ENCODE peak calls at places on chromosomes 6 and 20, in six cellular contexts. I is K562, B is upper lobe of left lung, M is HCT116, S is sigmoid colon, P is endothelial cell of umbilical vein. N is an unnamed sample.

GRCh38 chr6:159836294-159837140 is 36.4 kb downstream of the PNLDC1 start:
- DNase-seq in I (no peak), B (no peak), M (no peak), S (no peak), P (no peak), N (no peak)

GRCh38 chr20:5718896-5719595 is 31.2 kb upstream of the SHLD1 start:
- DNase-seq in I (no peak), B (no peak), M (no peak), S (no peak), P (no peak), N (no peak)

GRCh38 chr6:31576897-31577341 is 1.6 kb downstream of the TNF start:
- DNase-seq in I (no peak), B (no peak), M (no peak), S (no peak), P (no peak), N (no peak)

GRCh38 chr6:17835784-17836183 is 129.1 kb upstream of the NUP153 start:
- DNase-seq in I (no peak), B (no peak), M (no peak), S (no peak), P (no peak), N (no peak)

GRCh38 chr6:46895930-46896329 is 25.8 kb downstream of the ADGRF5 start:
- DNase-seq in I (no peak), B (no peak), M (no peak), S (no peak), P (no peak), N (no peak)

GRCh38 chr6:158567152-158567551 is 7.3 kb downstream of the TMEM181 start:
- DNase-seq in I (no peak), B (no peak), M (no peak), S (no peak), P (no peak), N (no peak)

GRCh38 chr6:146433881-146434741 is 109.5 kb upstream of the RAB32 start:
- DNase-seq in I (no peak), B (no peak), M (no peak), S (no peak), P (no peak), N (no peak)

GRCh38 chr6:30752164-30752927 is 8.0 kb upstream of the IER3 start:
- DNase-seq in I (no peak), B (peak; percentile 89), M (peak; percentile 99), S (peak; percentile 98), P (peak; percentile 99), N (peak; percentile 97)

GRCh38 chr6:30154709-30155521 is 6.1 kb downstream of the TRIM10 start:
- DNase-seq in I (no peak), B (no peak), M (no peak), S (no peak), P (peak; percentile 21), N (no peak)

GRCh38 chr6:48826884-48827701 is 636.0 kb downstream of the MMUT start:
- DNase-seq in I (no peak), B (no peak), M (peak; percentile 99), S (no peak), P (peak; percentile 71), N (peak; percentile 60)

GRCh38 chr6:164315376-164315775 is 900.9 kb downstream of the QKI start:
- DNase-seq in I (no peak), B (no peak), M (no peak), S (no peak), P (no peak), N (no peak)

GRCh38 chr6:79410806-79411205 is 126.4 kb downstream of the LCA5 start:
- DNase-seq in I (no peak), B (no peak), M (no peak), S (no peak), P (no peak), N (no peak)

GRCh38 chr6:79408598-79408997 is 128.6 kb downstream of the LCA5 start:
- DNase-seq in I (no peak), B (no peak), M (no peak), S (no peak), P (no peak), N (no peak)

GRCh38 chr6:79416931-79417330 is 120.3 kb downstream of the LCA5 start:
- DNase-seq in I (no peak), B (no peak), M (no peak), S (no peak), P (no peak), N (no peak)

DNA sequence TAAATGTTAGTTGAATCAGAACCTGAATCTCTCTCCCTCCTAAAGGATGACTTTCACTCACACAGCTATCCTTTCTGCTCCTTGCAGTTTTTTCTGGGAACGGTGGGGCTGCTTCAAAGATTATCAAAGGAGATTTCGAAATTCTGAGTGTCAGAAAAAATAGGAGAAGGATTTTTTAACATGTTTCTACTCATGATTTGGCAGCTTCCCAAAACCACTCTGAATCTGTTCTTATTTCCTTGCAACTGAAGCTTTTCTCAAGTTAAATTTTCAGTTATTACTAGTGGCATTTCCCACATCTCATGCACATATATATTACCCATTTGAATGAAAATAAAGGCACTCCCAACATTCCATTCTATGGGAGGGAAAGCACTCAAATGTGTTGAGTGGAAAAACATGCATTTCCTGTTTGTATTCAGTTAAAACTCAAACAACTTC is 123.6 kb downstream of the LCA5 start:
- DNase-seq in I (no peak), B (no peak), M (no peak), S (no peak), P (no peak), N (no peak)
- H3K4me3 ChIP-seq in I (no peak overlapping the region), B (no peak overlapping the region), M (no peak overlapping the region), S (no peak overlapping the region), P (no peak overlapping the region), N (no peak overlapping the region)

GRCh38 chr6:52495859-52496396 is 75.8 kb downstream of the EFHC1 start:
- DNase-seq in I (no peak), B (no peak), M (no peak), S (no peak), P (no peak), N (no peak)
- TF ChIP-seq CTCF in I (no peak), B (no peak), M (peak; percentile 14), S (no peak), P (no peak), N (no peak)

GRCh38 chr20:56391596-56392281 is at the start of gene AURKA:
- DNase-seq in I (no peak), B (no peak), M (no peak), S (no peak), P (no peak), N (no peak)

GRCh38 chr20:56391037-56391436 is 978 bp downstream of the AURKA start:
- DNase-seq in I (no peak), B (no peak), M (no peak), S (no peak), P (peak; percentile 4), N (no peak)

GRCh38 chr20:56393133-56393472 is 658 bp downstream of the CSTF1 start:
- DNase-seq in I (no peak), B (no peak), M (no peak), S (no peak), P (peak; percentile 24), N (no peak)

GRCh38 chr20:56393653-56394052 is 1.2 kb downstream of the CSTF1 start:
- DNase-seq in I (no peak), B (no peak), M (no peak), S (no peak), P (no peak), N (no peak)

DNA sequence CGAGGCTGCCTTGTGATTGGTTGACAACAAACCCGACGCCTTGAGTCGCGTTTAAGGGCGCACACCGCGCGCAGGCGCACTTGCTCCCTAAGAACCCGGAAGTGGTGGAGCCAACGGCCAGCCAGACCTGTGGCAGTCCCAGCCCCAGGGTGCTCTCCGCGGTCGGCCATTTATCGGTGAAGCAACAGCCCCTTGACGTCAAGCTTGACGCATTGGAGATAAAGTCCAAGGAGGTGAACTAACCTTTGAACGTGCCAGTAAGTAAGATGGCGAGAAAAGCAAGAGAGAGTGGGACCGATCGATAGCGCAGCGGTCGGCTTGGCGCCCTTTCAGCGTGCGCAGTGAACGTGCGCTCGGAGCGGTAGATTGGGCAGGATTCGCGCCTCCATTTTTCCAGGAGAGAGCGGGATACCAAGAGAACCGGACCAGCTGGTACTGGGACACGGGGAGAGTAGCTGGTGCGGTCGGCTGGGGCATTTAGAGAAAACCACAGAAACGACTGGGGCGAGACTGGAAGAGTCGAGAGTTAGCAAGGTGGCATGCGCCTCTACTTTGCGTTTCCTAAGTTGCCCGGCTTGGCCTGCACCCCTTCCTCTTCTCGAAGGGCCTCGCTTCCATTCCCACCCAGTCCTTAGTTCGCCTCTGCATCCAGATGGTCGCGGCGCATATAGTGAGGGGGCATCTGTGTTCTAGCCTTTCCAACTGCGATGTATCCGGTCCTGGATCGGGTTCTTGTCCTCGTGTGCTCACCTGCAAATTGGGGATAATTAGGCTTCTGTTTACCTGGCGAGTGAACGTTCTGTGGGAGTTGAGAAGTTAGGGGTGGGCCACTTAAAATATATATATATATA is at the start of gene CSTF1:
- DNase-seq in I (peak; percentile 100), B (peak; percentile 99), M (peak; percentile 99), S (peak; percentile 100), P (peak; percentile 100), N (peak; percentile 100)
- TF ChIP-seq POLR2AphosphoS5 in I (peak; percentile 62), B (peak; percentile 89), M (peak; percentile 61), S (peak; percentile 82), P (peak; percentile 37), N (peak; percentile 95)

GRCh38 chr20:63643499-63643898 is 9.7 kb downstream of the STMN3 start:
- DNase-seq in I (peak; percentile 17), B (no peak), M (no peak), S (no peak), P (no peak), N (no peak)

GRCh38 chr20:63641146-63641791 is 12.0 kb downstream of the STMN3 start:
- DNase-seq in I (no peak), B (no peak), M (no peak), S (no peak), P (peak; percentile 33), N (no peak)

GRCh38 chr20:63642518-63643247 is 10.5 kb downstream of the STMN3 start:
- DNase-seq in I (peak; percentile 8), B (no peak), M (no peak), S (no peak), P (no peak), N (no peak)

GRCh38 chr20:63640086-63640485 is 13.1 kb downstream of the STMN3 start:
- DNase-seq in I (no peak), B (no peak), M (no peak), S (no peak), P (no peak), N (no peak)

GRCh38 chr20:63641792-63642517 is 11.3 kb downstream of the STMN3 start:
- DNase-seq in I (peak; percentile 94), B (peak; percentile 89), M (peak; percentile 79), S (peak; percentile 91), P (peak; percentile 57), N (peak; percentile 95)
- H3K4me3 ChIP-seq in I (peak overlapping the region; percentile 44), B (peak overlapping the region; percentile 77), M (peak overlapping the region; percentile 40), S (peak overlapping the region; percentile 28), P (peak overlapping the region; percentile 20), N (peak overlapping the region; percentile 60)

GRCh38 chr6:63862486-63863198 is 227.0 kb downstream of the PHF3 start:
- DNase-seq in I (no peak), B (no peak), M (no peak), S (no peak), P (no peak), N (no peak)

GRCh38 chr6:63859520-63859919 is 223.9 kb downstream of the PHF3 start:
- DNase-seq in I (no peak), B (no peak), M (no peak), S (no peak), P (no peak), N (no peak)

DNA sequence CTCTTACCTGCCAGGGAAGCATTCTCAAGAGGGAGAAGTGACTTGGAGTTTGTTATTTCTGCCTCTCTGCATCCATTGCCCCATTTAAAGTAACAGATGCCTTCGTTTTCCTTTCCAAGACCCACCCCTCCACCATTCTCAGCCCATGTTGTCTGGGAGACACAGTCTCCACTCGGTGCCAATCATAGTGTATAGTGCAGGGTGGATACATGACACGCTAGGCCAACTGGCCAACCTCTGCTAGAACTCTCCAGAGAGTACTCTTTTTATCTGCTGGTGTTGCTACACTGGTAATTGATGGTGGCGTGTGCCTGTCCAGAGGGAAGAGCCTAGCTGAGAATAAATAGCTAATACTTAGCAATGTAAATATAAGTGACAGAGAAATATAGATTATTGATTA is 229.3 kb downstream of the PHF3 start:
- DNase-seq in I (no peak), B (no peak), M (no peak), S (no peak), P (no peak), N (no peak)
- TF ChIP-seq CTCF in I (no peak), B (no peak), M (no peak), S (no peak), P (no peak), N (no peak)

N was measured in suprapubic skin.